ENCODE peak calls at places on chromosomes 5 and 9, in nine cellular contexts. One of them, this sample, is unnamed.

GRCh38 chr5:128196791-128197190 is 113.2 kb downstream of the SLC12A2 start:
- DNase-seq in Karpas-422: no peak
- DNase-seq in IMR-90: peak; percentile 86
- DNase-seq in H9: no peak
- DNase-seq in colonic mucosa: no peak
- DNase-seq in HCT116: no peak
- DNase-seq in fibroblast of lung: peak; percentile 47
- DNase-seq in neural progenitor cell: no peak
- DNase-seq in MM.1S: no peak
- DNase-seq in this sample: no peak

GRCh38 chr9:18467696-18468095 is 6.3 kb upstream of the ADAMTSL1 start:
- DNase-seq in Karpas-422: no peak
- DNase-seq in IMR-90: no peak
- DNase-seq in H9: no peak
- DNase-seq in colonic mucosa: no peak
- DNase-seq in HCT116: no peak
- DNase-seq in fibroblast of lung: no peak
- DNase-seq in neural progenitor cell: no peak
- DNase-seq in MM.1S: no peak
- DNase-seq in this sample: no peak

GRCh38 chr9:97769208-97769607 is 72.1 kb upstream of the XPA start:
- DNase-seq in Karpas-422: no peak
- DNase-seq in IMR-90: no peak
- DNase-seq in H9: no peak
- DNase-seq in colonic mucosa: no peak
- DNase-seq in HCT116: no peak
- DNase-seq in fibroblast of lung: no peak
- DNase-seq in neural progenitor cell: no peak
- DNase-seq in MM.1S: no peak
- DNase-seq in this sample: no peak

GRCh38 chr5:35364350-35364749 is 134.1 kb upstream of the PRLR start:
- DNase-seq in Karpas-422: no peak
- DNase-seq in IMR-90: no peak
- DNase-seq in H9: no peak
- DNase-seq in colonic mucosa: no peak
- DNase-seq in HCT116: no peak
- DNase-seq in fibroblast of lung: no peak
- DNase-seq in neural progenitor cell: no peak
- DNase-seq in MM.1S: no peak
- DNase-seq in this sample: no peak

GRCh38 chr5:83058718-83059117 is 18.5 kb downstream of the TMEM167A start:
- DNase-seq in Karpas-422: no peak
- DNase-seq in IMR-90: no peak
- DNase-seq in H9: no peak
- DNase-seq in colonic mucosa: no peak
- DNase-seq in HCT116: no peak
- DNase-seq in fibroblast of lung: no peak
- DNase-seq in neural progenitor cell: no peak
- DNase-seq in MM.1S: no peak
- DNase-seq in this sample: no peak

GRCh38 chr5:6504677-6505414 is 56.2 kb downstream of the UBE2QL1 start:
- DNase-seq in Karpas-422: no peak
- DNase-seq in IMR-90: peak; percentile 15
- DNase-seq in H9: no peak
- DNase-seq in colonic mucosa: no peak
- DNase-seq in HCT116: no peak
- DNase-seq in fibroblast of lung: peak; percentile 40
- DNase-seq in neural progenitor cell: no peak
- DNase-seq in MM.1S: no peak
- DNase-seq in this sample: no peak

GRCh38 chr5:86525623-86526022 is 92.1 kb upstream of the COX7C start:
- DNase-seq in Karpas-422: no peak
- DNase-seq in IMR-90: no peak
- DNase-seq in H9: no peak
- DNase-seq in colonic mucosa: no peak
- DNase-seq in HCT116: no peak
- DNase-seq in fibroblast of lung: no peak
- DNase-seq in neural progenitor cell: no peak
- DNase-seq in MM.1S: no peak
- DNase-seq in this sample: no peak

GRCh38 chr9:16100596-16101091 is 547.8 kb downstream of the CCDC171 start:
- DNase-seq in Karpas-422: no peak
- DNase-seq in IMR-90: peak; percentile 71
- DNase-seq in H9: peak; percentile 33
- DNase-seq in colonic mucosa: peak; percentile 26
- DNase-seq in HCT116: no peak
- DNase-seq in fibroblast of lung: peak; percentile 40
- DNase-seq in neural progenitor cell: peak; percentile 32
- DNase-seq in MM.1S: no peak
- DNase-seq in this sample: no peak

GRCh38 chr5:107805819-107806218 is 135.1 kb upstream of the EFNA5 start:
- DNase-seq in Karpas-422: no peak
- DNase-seq in IMR-90: no peak
- DNase-seq in H9: no peak
- DNase-seq in colonic mucosa: no peak
- DNase-seq in HCT116: no peak
- DNase-seq in fibroblast of lung: no peak
- DNase-seq in neural progenitor cell: peak; percentile 66
- DNase-seq in MM.1S: no peak
- DNase-seq in this sample: no peak

DNA sequence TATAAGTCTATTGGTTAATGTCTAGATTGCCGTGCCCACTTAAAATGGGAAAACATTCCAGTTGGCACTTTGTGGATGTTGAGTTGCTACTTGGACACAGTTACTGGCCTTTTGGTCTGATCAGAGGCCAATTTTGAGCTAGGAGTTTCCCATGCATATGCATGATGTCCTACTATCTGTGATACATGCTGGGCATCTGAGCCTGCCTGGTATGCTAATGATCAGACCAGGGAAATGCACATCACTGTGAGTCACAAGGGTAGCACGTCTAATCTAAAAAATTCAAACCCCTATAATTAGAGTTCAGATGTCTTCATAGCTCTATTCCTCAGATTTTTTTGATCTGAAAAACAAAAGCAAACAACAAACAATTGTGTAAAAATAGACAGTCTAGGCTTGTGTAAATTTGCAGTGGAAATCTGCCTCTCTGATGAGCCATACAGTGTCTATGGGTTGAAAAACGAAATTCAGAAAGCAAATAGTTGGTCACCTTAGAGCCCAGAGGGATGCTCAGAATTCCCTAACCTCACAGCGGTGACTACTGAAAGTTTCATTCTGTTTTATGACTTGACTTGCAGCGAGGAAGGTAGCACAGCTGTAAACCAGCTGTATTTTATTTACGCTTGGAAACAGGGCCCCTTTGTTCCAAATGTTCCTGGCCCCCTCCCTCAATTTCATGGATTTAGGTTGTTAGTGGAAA is 37.3 kb downstream of the PALM2AKAP2 start:
- DNase-seq in Karpas-422: no peak
- DNase-seq in IMR-90: peak; percentile 83
- DNase-seq in H9: no peak
- DNase-seq in colonic mucosa: no peak
- DNase-seq in HCT116: no peak
- DNase-seq in fibroblast of lung: peak; percentile 91
- DNase-seq in neural progenitor cell: no peak
- DNase-seq in MM.1S: no peak
- DNase-seq in this sample: peak; percentile 84
- H3K9ac ChIP-seq in Karpas-422: no peak overlapping the region
- H3K9ac ChIP-seq in IMR-90: peak overlapping the region; percentile 24
- H3K9ac ChIP-seq in H9: no peak overlapping the region
- H3K9ac ChIP-seq in colonic mucosa: no peak overlapping the region
- H3K9ac ChIP-seq in HCT116: no peak overlapping the region
- H3K9ac ChIP-seq in fibroblast of lung: no peak overlapping the region
- H3K9ac ChIP-seq in neural progenitor cell: no peak overlapping the region
- H3K9ac ChIP-seq in MM.1S: no peak overlapping the region
- H3K9ac ChIP-seq in this sample: peak overlapping the region; percentile 75

GRCh38 chr9:105223544-105224140 is 20.8 kb upstream of the SLC44A1 start:
- DNase-seq in Karpas-422: no peak
- DNase-seq in IMR-90: no peak
- DNase-seq in H9: no peak
- DNase-seq in colonic mucosa: no peak
- DNase-seq in HCT116: no peak
- DNase-seq in fibroblast of lung: no peak
- DNase-seq in neural progenitor cell: no peak
- DNase-seq in MM.1S: no peak
- DNase-seq in this sample: no peak

GRCh38 chr9:105216440-105217178 is 27.8 kb upstream of the SLC44A1 start:
- DNase-seq in Karpas-422: no peak
- DNase-seq in IMR-90: no peak
- DNase-seq in H9: no peak
- DNase-seq in colonic mucosa: peak; percentile 60
- DNase-seq in HCT116: no peak
- DNase-seq in fibroblast of lung: peak; percentile 66
- DNase-seq in neural progenitor cell: no peak
- DNase-seq in MM.1S: no peak
- DNase-seq in this sample: peak; percentile 44

GRCh38 chr9:105219291-105219805 is 25.1 kb upstream of the SLC44A1 start:
- DNase-seq in Karpas-422: no peak
- DNase-seq in IMR-90: no peak
- DNase-seq in H9: no peak
- DNase-seq in colonic mucosa: no peak
- DNase-seq in HCT116: no peak
- DNase-seq in fibroblast of lung: no peak
- DNase-seq in neural progenitor cell: no peak
- DNase-seq in MM.1S: no peak
- DNase-seq in this sample: peak; percentile 47
- H3K9ac ChIP-seq in Karpas-422: no peak overlapping the region
- H3K9ac ChIP-seq in IMR-90: no peak overlapping the region
- H3K9ac ChIP-seq in H9: no peak overlapping the region
- H3K9ac ChIP-seq in colonic mucosa: no peak overlapping the region
- H3K9ac ChIP-seq in HCT116: no peak overlapping the region
- H3K9ac ChIP-seq in fibroblast of lung: no peak overlapping the region
- H3K9ac ChIP-seq in neural progenitor cell: no peak overlapping the region
- H3K9ac ChIP-seq in MM.1S: no peak overlapping the region
- H3K9ac ChIP-seq in this sample: no peak overlapping the region

DNA sequence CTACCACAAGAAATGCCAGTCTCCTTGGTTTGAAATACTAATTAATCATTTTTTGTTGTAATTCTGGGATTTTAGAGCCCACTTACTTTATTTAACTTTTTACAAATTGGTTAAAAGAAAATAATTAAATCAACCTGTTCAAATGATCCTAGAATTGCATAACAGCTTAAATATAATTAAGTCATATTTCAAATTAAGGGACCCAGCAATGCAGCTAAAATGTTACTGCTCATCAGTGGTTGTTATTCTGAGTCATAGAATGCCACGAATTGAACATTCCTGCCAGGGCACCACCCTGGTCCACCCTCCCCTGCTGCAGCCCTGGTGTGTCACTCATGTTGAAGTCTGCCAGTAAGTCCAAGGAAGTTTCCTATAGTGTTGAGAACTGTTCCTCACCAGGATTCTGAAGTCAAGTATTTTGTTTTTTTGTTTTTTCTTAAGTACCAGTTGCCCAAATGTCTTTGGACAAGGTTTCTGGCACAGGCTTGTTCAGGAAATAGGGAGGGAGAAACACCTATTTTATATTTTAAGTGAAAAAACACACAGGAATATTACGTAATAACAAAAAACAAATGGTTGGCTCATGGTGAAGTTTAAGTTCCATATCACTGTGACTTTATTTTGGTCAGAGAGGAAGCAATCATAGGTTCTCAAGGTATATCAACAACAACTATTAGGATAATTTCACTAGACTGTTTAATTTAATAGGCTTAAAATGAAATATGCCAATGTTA is 4.3 kb upstream of the ITGA1 start:
- DNase-seq in Karpas-422: no peak
- DNase-seq in IMR-90: no peak
- DNase-seq in H9: no peak
- DNase-seq in colonic mucosa: no peak
- DNase-seq in HCT116: no peak
- DNase-seq in fibroblast of lung: peak; percentile 25
- DNase-seq in neural progenitor cell: no peak
- DNase-seq in MM.1S: no peak
- DNase-seq in this sample: peak; percentile 84
- H3K9ac ChIP-seq in Karpas-422: no peak overlapping the region
- H3K9ac ChIP-seq in IMR-90: no peak overlapping the region
- H3K9ac ChIP-seq in H9: no peak overlapping the region
- H3K9ac ChIP-seq in colonic mucosa: no peak overlapping the region
- H3K9ac ChIP-seq in HCT116: no peak overlapping the region
- H3K9ac ChIP-seq in fibroblast of lung: no peak overlapping the region
- H3K9ac ChIP-seq in neural progenitor cell: no peak overlapping the region
- H3K9ac ChIP-seq in MM.1S: no peak overlapping the region
- H3K9ac ChIP-seq in this sample: no peak overlapping the region

GRCh38 chr9:128684065-128684324 is 5.0 kb upstream of the SET start:
- DNase-seq in Karpas-422: no peak
- DNase-seq in IMR-90: no peak
- DNase-seq in H9: no peak
- DNase-seq in colonic mucosa: no peak
- DNase-seq in HCT116: no peak
- DNase-seq in fibroblast of lung: no peak
- DNase-seq in neural progenitor cell: no peak
- DNase-seq in MM.1S: no peak
- DNase-seq in this sample: no peak

GRCh38 chr9:128685022-128685332 is 4.0 kb upstream of the SET start:
- DNase-seq in Karpas-422: peak; percentile 76
- DNase-seq in IMR-90: no peak
- DNase-seq in H9: no peak
- DNase-seq in colonic mucosa: no peak
- DNase-seq in HCT116: no peak
- DNase-seq in fibroblast of lung: no peak
- DNase-seq in neural progenitor cell: no peak
- DNase-seq in MM.1S: no peak
- DNase-seq in this sample: no peak

GRCh38 chr9:128685636-128686489 is 3.2 kb upstream of the SET start:
- DNase-seq in Karpas-422: no peak
- DNase-seq in IMR-90: no peak
- DNase-seq in H9: no peak
- DNase-seq in colonic mucosa: peak; percentile 44
- DNase-seq in HCT116: no peak
- DNase-seq in fibroblast of lung: no peak
- DNase-seq in neural progenitor cell: no peak
- DNase-seq in MM.1S: peak; percentile 70
- DNase-seq in this sample: no peak

GRCh38 chr9:128684325-128685021 is 4.5 kb upstream of the SET start:
- DNase-seq in Karpas-422: peak; percentile 94
- DNase-seq in IMR-90: peak; percentile 76
- DNase-seq in H9: peak; percentile 87
- DNase-seq in colonic mucosa: peak; percentile 95
- DNase-seq in HCT116: peak; percentile 86
- DNase-seq in fibroblast of lung: peak; percentile 71
- DNase-seq in neural progenitor cell: peak; percentile 85
- DNase-seq in MM.1S: peak; percentile 94
- DNase-seq in this sample: peak; percentile 93

DNA sequence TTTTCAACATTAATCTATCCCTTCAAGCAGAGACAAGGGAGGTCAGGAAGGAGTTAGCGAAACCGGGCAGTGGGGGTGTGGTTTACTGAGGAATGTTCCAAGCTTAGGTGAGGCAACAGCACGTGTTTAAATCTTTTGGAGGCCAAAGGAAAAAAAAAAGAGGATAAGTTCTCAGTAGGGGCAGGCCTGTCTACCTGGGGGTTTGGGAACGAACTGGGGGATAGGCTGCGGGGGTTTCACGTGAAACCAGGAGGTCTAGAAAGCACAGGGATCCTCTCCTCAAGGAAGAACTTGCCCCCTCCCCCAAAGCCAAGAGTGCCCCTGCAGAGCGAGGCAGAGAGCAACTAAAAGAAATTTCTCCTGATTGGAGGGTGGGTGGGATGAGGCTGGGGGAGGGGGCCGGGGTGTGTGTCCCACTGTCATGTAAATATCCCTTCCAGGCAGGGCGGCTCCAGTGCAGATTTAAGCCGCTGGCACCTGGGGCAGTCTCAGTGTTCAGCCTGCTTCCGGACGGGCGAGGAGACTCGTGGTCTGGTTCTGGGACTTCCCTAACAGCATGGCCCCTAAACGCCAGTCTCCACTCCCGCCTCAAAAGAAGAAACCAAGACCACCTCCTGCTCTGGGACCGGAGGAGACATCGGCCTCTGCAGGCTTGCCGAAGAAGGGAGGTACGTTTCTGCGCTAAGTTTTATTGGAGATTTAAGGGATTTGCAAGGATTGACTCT is 5.5 kb upstream of the SET start:
- DNase-seq in Karpas-422: peak; percentile 93
- DNase-seq in IMR-90: peak; percentile 19
- DNase-seq in H9: peak; percentile 97
- DNase-seq in colonic mucosa: peak; percentile 74
- DNase-seq in HCT116: no peak
- DNase-seq in fibroblast of lung: peak; percentile 49
- DNase-seq in neural progenitor cell: peak; percentile 94
- DNase-seq in MM.1S: peak; percentile 82
- DNase-seq in this sample: peak; percentile 63
- H3K9ac ChIP-seq in Karpas-422: peak overlapping the region; percentile 97
- H3K9ac ChIP-seq in IMR-90: peak overlapping the region; percentile 82
- H3K9ac ChIP-seq in H9: peak overlapping the region; percentile 92
- H3K9ac ChIP-seq in colonic mucosa: peak overlapping the region; percentile 93
- H3K9ac ChIP-seq in HCT116: peak overlapping the region; percentile 99
- H3K9ac ChIP-seq in fibroblast of lung: peak overlapping the region; percentile 61
- H3K9ac ChIP-seq in neural progenitor cell: peak overlapping the region; percentile 62
- H3K9ac ChIP-seq in MM.1S: peak overlapping the region; percentile 91
- H3K9ac ChIP-seq in this sample: peak overlapping the region; percentile 89

This sample was measured in GM23248.